ENCODE peak calls at places on chromosomes 16 and 17, in six cellular contexts. Z is adrenal gland, C is dorsolateral prefrontal cortex, P is fibroblast of lung, F is tibial artery, M is heart left ventricle. D is an unnamed sample. For H3K27me3, the result is how much of the 10 kb centered on the place peaks cover.

GRCh38 chr17:77160032-77160876 is 19.5 kb downstream of the SEC14L1 start:
- DNase-seq in Z (no peak), P (no peak), M (no peak), C (no peak), F (no peak), D (no peak)

GRCh38 chr16:69799601-69800000 is 37.5 kb downstream of the WWP2 start:
- DNase-seq in C (no peak), P (peak), F (no peak), Z (no peak), M (no peak), D (no peak)

GRCh38 chr17:37134050-37134449 is 185.3 kb downstream of the AATF start:
- DNase-seq in P (no peak), C (no peak), M (no peak), Z (no peak), F (no peak), D (no peak)

GRCh38 chr16:87332150-87332549 is 15.0 kb upstream of the C16orf95 start:
- DNase-seq in F (peak), M (peak), P (peak), Z (peak), C (no peak), D (no peak)

GRCh38 chr16:81327483-81328196 is 12.9 kb downstream of the GAN start:
- DNase-seq in C (no peak), F (no peak), M (no peak), Z (no peak), P (no peak), D (no peak)

GRCh38 chr17:64063766-64064224 is 43.4 kb upstream of the ICAM2 start:
- DNase-seq in F (peak), P (peak), M (peak), Z (peak), C (no peak), D (no peak)

GRCh38 chr17:75277664-75278071 is 6.6 kb upstream of the MIF4GD start:
- DNase-seq in Z (no peak), C (no peak), M (no peak), P (peak), F (no peak), D (peak)

GRCh38 chr17:69473801-69474170 is 59.3 kb downstream of the MAP2K6 start:
- DNase-seq in M (no peak), P (peak), Z (no peak), F (no peak), C (no peak), D (peak)

GRCh38 chr16:65410801-65411200 is 288.9 kb upstream of the CDH11 start:
- DNase-seq in Z (no peak), F (no peak), M (no peak), P (peak), C (no peak), D (no peak)

GRCh38 chr16:77788196-77789084 is at the start of gene VAT1L:
- DNase-seq in F (peak), Z (peak), C (peak), M (no peak), P (peak), D (no peak)

GRCh38 chr16:87945351-87946042 is 5.7 kb upstream of the BANP start:
- DNase-seq in C (peak), Z (peak), M (peak), F (peak), P (peak), D (no peak)

GRCh38 chr16:15529673-15530072 is 95.3 kb downstream of the BMERB1 start:
- DNase-seq in C (no peak), P (no peak), F (no peak), Z (no peak), M (no peak), D (no peak)

GRCh38 chr17:50779747-50780363 is 12.5 kb upstream of the ANKRD40CL start:
- DNase-seq in F (no peak), Z (no peak), M (no peak), C (no peak), P (no peak), D (no peak)

GRCh38 chr17:59107306-59107670 is 608 bp upstream of the TRIM37 start:
- DNase-seq in P (no peak), F (no peak), C (no peak), M (no peak), Z (no peak), D (no peak)

GRCh38 chr17:74842599-74843351 is 16.9 kb downstream of the GRIN2C start:
- DNase-seq in M (peak), C (peak), F (no peak), Z (peak), P (peak), D (no peak)

GRCh38 chr17:78892520-78892919 is 10.5 kb downstream of the CEP295NL start:
- DNase-seq in C (no peak), F (no peak), Z (no peak), M (no peak), P (no peak), D (no peak)

GRCh38 chr17:73628642-73629552 is 15.3 kb downstream of the SDK2 start:
- DNase-seq in M (peak), C (no peak), P (no peak), Z (no peak), F (no peak), D (no peak)

GRCh38 chr17:29379084-29379811 is 10.9 kb upstream of the TAOK1 start:
- DNase-seq in F (no peak), C (no peak), Z (no peak), M (no peak), P (no peak), D (no peak)

GRCh38 chr17:17022011-17022800 is 20.1 kb upstream of the MPRIP start:
- DNase-seq in Z (no peak), P (no peak), M (peak), F (no peak), C (no peak), D (no peak)

GRCh38 chr16:58259995-58260394 is 34.8 kb downstream of the PRSS54 start:
- DNase-seq in P (no peak), Z (no peak), C (no peak), F (no peak), M (no peak), D (no peak)

GRCh38 chr17:2844386-2844785 is 48.1 kb downstream of the RAP1GAP2 start:
- DNase-seq in P (no peak), C (no peak), M (no peak), Z (no peak), F (no peak), D (no peak)

GRCh38 chr16:27475561-27475960 is 73.6 kb downstream of the IL21R start:
- DNase-seq in F (no peak), C (no peak), P (peak), M (no peak), Z (no peak), D (peak)

GRCh38 chr16:10065014-10065413 is 117.2 kb downstream of the GRIN2A start:
- DNase-seq in F (no peak), P (no peak), Z (no peak), M (no peak), C (no peak), D (no peak)

GRCh38 chr16:89332248-89333245 is 115.0 kb downstream of the ZNF778 start:
- DNase-seq in F (no peak), C (peak), Z (no peak), P (no peak), M (no peak), D (no peak)

GRCh38 chr17:29612094-29612403 is 10.7 kb downstream of the CORO6 start:
- DNase-seq in F (no peak), M (peak), C (no peak), P (no peak), Z (no peak), D (no peak)

GRCh38 chr16:47493358-47494337 is 32.5 kb downstream of the PHKB start:
- DNase-seq in P (no peak), M (no peak), F (no peak), Z (no peak), C (no peak), D (no peak)

GRCh38 chr17:9968881-9969280 is 63.8 kb upstream of the RCVRN start:
- DNase-seq in M (no peak), F (no peak), P (peak), Z (no peak), C (no peak), D (no peak)

GRCh38 chr17:54749157-54749556 is 151.5 kb upstream of the TOM1L1 start:
- DNase-seq in F (no peak), M (no peak), Z (no peak), P (no peak), C (no peak), D (no peak)

GRCh38 chr17:50175035-50175788 is 9.4 kb downstream of the SGCA start:
- DNase-seq in P (peak), C (no peak), M (peak), F (no peak), Z (no peak), D (no peak)

GRCh38 chr17:59329558-59330313 is 1.7 kb upstream of the YPEL2 start:
- DNase-seq in C (peak), Z (peak), P (peak), M (no peak), F (peak), D (peak)

GRCh38 chr16:83967838-83968482 is at the start of gene NECAB2:
- DNase-seq in C (no peak), P (peak), F (no peak), M (peak), Z (no peak), D (no peak)
- H3K4me3 ChIP-seq in C (peak), P (no peak), F (peak), M (peak), Z (no peak), D (peak)

DNA sequence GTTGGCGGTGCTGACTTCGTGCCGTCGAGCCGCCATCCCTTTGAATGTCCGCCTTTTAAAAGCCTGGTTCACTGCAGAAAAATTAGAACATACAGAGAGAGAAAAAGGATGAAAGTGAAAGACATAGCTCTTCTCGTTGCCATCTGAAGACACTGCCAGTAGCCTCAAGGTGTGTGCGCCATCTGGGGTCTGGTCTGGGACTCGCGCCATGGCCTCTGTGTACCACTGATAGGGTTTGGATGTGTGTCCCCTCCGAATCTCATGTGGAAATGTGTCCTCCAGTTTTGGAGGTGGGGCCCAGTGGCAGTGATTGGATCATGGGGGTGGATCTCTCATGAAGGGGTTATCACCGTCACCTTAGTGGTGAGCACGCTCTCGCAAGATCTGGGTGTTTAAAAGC is 15.5 kb downstream of the GSE1 start:
- DNase-seq in Z (no peak), M (no peak), C (no peak), P (no peak), F (no peak), D (no peak)
- TF ChIP-seq CTCF in Z (no peak), M (no peak), C (no peak), P (no peak), F (no peak), D (no peak)

GRCh38 chr17:7263071-7263800 is 958 bp upstream of the CLDN7 start:
- DNase-seq in F (no peak), C (no peak), P (no peak), M (no peak), Z (no peak), D (no peak)

GRCh38 chr17:7261377-7262191 is 694 bp downstream of the CLDN7 start:
- DNase-seq in P (no peak), M (no peak), F (no peak), C (no peak), Z (no peak), D (no peak)

GRCh38 chr17:7263801-7264078 is 1.5 kb upstream of the CLDN7 start:
- DNase-seq in F (no peak), M (no peak), C (no peak), P (no peak), Z (no peak), D (no peak)

GRCh38 chr17:7262192-7263070 is at the start of gene CLDN7:
- DNase-seq in F (no peak), M (no peak), Z (no peak), P (no peak), C (no peak), D (no peak)

GRCh38 chr17:7266784-7267183 is 4.5 kb upstream of the CLDN7 start:
- DNase-seq in P (peak), Z (no peak), M (no peak), F (no peak), C (no peak), D (no peak)
- H3K27me3 ChIP-seq in P (under half), Z (under half), M (under half), F (under half), C (under half), D (under half)

GRCh38 chr16:1918312-1918889 is at the start of gene HS3ST6:
- DNase-seq in Z (no peak), P (no peak), M (no peak), C (no peak), F (no peak), D (no peak)

GRCh38 chr16:1916654-1916990 is 1.6 kb downstream of the HS3ST6 start:
- DNase-seq in C (no peak), M (no peak), F (no peak), Z (no peak), P (no peak), D (no peak)

GRCh38 chr16:1915732-1916653 is 2.2 kb downstream of the HS3ST6 start:
- DNase-seq in M (no peak), C (no peak), F (no peak), Z (no peak), P (no peak), D (no peak)

GRCh38 chr16:1917665-1918111 is 527 bp downstream of the HS3ST6 start:
- DNase-seq in F (no peak), C (no peak), M (no peak), Z (no peak), P (no peak), D (no peak)

DNA sequence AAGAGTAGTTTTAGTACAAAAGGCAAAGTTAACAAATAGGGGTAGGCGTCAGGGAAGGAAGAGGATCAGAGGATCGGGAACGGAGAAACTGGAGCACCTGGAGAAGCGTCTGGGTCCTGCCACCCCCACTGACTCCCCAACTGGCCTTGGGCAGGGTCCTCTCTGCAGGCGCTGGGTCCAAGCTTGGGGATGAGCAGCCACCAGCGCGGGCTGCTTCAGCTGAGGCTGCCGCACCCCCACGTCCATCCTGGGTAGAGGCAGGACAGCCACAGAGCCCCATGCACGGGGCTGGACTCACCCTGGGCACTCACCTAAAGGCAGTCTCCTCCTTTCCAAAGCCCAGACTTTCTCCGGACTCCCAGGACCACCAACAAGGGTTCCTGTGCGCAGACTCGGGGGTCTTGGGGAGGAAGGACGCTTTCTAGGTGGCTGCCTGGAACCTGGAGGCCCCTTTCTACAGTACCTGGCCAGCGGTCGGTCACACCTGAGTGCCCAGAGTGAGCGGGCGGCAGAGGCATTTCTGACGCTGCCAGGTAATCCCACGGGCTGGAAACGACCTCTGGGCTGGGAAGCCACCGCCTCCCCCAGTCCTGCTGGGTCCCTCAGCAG is 1.1 kb downstream of the HS3ST6 start:
- DNase-seq in Z (no peak), F (no peak), C (no peak), M (no peak), P (no peak), D (no peak)
- H3K4me3 ChIP-seq in Z (no peak), F (no peak), C (no peak), M (no peak), P (no peak), D (no peak)

DNA sequence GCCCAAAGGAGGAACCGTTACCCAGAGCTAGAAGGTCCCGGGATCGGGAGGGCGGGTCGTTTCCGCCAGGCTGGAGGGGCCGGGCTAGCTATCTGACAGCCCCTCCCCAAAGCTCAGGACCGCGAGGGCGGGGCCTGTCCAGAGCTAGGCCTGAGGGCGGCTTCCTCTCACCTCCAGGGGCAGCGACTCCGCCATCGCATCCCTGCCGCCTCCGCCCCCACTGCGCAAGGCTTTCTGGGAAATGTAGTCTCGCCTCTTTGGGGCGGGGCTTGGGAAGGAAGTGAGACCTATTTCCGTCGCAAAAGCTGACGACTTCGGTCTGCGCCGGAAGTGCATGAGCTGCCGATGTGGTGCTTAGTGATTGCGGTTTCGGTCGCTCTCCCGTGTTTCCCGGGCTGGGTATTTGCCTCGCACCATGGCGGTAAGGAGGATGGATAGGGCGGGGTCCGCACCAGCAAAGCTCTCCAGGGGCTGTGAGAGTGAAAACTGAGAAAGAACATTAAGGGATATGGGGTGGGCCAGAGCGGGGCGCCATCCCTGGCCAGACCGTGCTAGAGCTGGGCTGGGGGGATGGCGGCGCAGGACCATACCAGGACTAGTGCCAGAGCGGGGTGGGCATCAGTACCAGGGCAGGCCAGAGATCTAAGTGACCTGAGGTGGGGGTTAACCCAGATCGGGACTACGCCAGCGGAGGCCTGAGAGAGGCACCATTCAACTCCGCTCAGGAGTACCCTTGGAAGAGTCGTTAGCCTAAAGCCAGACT is at the start of gene TMEM208:
- DNase-seq in Z (peak), F (peak), C (peak), P (peak), M (peak), D (peak)
- TF ChIP-seq CTCF in Z (peak), F (peak), C (peak), P (no peak), M (peak), D (peak)

DNA sequence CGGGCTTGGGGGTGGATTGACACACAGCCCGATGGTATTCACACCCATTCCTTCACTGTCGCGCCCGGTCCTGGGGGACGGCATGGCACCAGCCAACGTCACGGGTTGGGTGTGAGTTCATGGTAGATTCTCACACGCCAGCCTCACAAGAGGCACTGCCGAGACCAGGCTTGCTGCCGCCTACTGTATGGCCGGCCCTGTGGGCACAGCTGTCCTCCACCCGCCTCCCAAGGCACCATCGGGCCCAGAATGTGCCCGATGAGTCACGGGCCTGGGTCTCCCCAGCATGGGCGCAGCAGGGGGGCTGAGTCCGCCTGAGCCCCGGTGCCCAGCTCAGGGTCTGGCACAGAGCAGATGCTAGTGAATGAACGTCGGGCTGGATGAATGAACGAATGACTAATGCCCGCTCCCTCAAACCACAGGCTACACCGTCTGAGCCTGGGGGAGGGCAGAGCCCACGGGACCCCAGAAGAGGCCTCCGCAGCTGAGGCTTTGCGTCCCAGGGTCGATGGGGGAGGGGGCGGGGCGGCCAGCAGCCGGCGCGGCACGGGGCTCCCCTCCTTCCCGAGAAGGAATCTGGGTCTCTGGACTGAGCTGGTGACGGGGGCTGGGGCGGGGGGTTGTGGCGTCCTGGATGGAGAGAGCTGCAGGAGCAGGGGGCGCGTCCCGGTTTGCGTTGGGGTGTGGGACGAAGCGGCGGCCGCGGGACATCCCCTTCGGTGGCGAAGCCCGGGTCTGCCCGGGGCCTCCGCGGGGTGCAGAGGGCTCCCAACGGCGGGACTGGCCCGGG is 829 bp downstream of the PITPNM3 start:
- DNase-seq in F (no peak), C (peak), M (no peak), P (peak), Z (no peak), D (no peak)
- H3K27me3 ChIP-seq in F (under half), C (under half), M (under half), P (under half), Z (under half), D (under half)